ENCODE peak calls at places on chromosomes 2 and 18, in five cellular contexts. One of them, this sample, is unnamed.

GRCh38 chr18:78323453-78324230 is 656.0 kb upstream of the SALL3 start:
- DNase-seq in retina: peak
- DNase-seq in NCI-H1092 treated with DMSO at 0.1 percent for 48 hours: no peak
- DNase-seq in T-helper 9 cell: no peak
- DNase-seq in hepatic stellate cell: no peak
- DNase-seq in this sample: no peak

GRCh38 chr2:45178359-45178758 is 169.1 kb upstream of the SIX2 start:
- DNase-seq in retina: no peak
- DNase-seq in hepatic stellate cell: no peak
- DNase-seq in T-helper 9 cell: no peak
- DNase-seq in NCI-H1092 treated with DMSO at 0.1 percent for 48 hours: no peak
- DNase-seq in this sample: no peak

GRCh38 chr18:50280707-50281294 is 522 bp downstream of the MBD1 start:
- DNase-seq in retina: no peak
- DNase-seq in hepatic stellate cell: no peak
- DNase-seq in T-helper 9 cell: no peak
- DNase-seq in NCI-H1092 treated with DMSO at 0.1 percent for 48 hours: no peak
- DNase-seq in this sample: no peak

GRCh38 chr2:170670651-170671050 is 44.5 kb upstream of the SP5 start:
- DNase-seq in hepatic stellate cell: no peak
- DNase-seq in T-helper 9 cell: no peak
- DNase-seq in NCI-H1092 treated with DMSO at 0.1 percent for 48 hours: no peak
- DNase-seq in retina: no peak
- DNase-seq in this sample: no peak

GRCh38 chr2:188983427-188984101 is 9.4 kb downstream of the COL3A1 start:
- DNase-seq in NCI-H1092 treated with DMSO at 0.1 percent for 48 hours: peak
- DNase-seq in retina: no peak
- DNase-seq in hepatic stellate cell: no peak
- DNase-seq in T-helper 9 cell: no peak
- DNase-seq in this sample: no peak

GRCh38 chr2:190759749-190760213 is 110.9 kb downstream of the NAB1 start:
- DNase-seq in NCI-H1092 treated with DMSO at 0.1 percent for 48 hours: no peak
- DNase-seq in hepatic stellate cell: peak
- DNase-seq in T-helper 9 cell: no peak
- DNase-seq in retina: no peak
- DNase-seq in this sample: no peak

GRCh38 chr2:170314744-170315447 is 136.9 kb downstream of the MYO3B start:
- DNase-seq in hepatic stellate cell: no peak
- DNase-seq in NCI-H1092 treated with DMSO at 0.1 percent for 48 hours: no peak
- DNase-seq in T-helper 9 cell: no peak
- DNase-seq in retina: no peak
- DNase-seq in this sample: no peak

GRCh38 chr2:25966531-25967265 is 15.6 kb downstream of the KIF3C start:
- DNase-seq in retina: no peak
- DNase-seq in T-helper 9 cell: no peak
- DNase-seq in hepatic stellate cell: no peak
- DNase-seq in NCI-H1092 treated with DMSO at 0.1 percent for 48 hours: no peak
- DNase-seq in this sample: no peak

GRCh38 chr2:30108851-30109250 is 38.0 kb upstream of the YPEL5 start:
- DNase-seq in retina: no peak
- DNase-seq in NCI-H1092 treated with DMSO at 0.1 percent for 48 hours: no peak
- DNase-seq in T-helper 9 cell: no peak
- DNase-seq in hepatic stellate cell: no peak
- DNase-seq in this sample: no peak

GRCh38 chr2:67137699-67138098 is 259.4 kb upstream of the ETAA1 start:
- DNase-seq in hepatic stellate cell: no peak
- DNase-seq in NCI-H1092 treated with DMSO at 0.1 percent for 48 hours: peak
- DNase-seq in retina: no peak
- DNase-seq in T-helper 9 cell: no peak
- DNase-seq in this sample: no peak

GRCh38 chr2:48651127-48651526 is 33.5 kb downstream of the GTF2A1L start:
- DNase-seq in NCI-H1092 treated with DMSO at 0.1 percent for 48 hours: no peak
- DNase-seq in hepatic stellate cell: peak
- DNase-seq in T-helper 9 cell: no peak
- DNase-seq in retina: no peak
- DNase-seq in this sample: no peak

GRCh38 chr2:157691695-157692094 is 63.0 kb upstream of the ACVR1C start:
- DNase-seq in NCI-H1092 treated with DMSO at 0.1 percent for 48 hours: no peak
- DNase-seq in T-helper 9 cell: no peak
- DNase-seq in hepatic stellate cell: no peak
- DNase-seq in retina: no peak
- DNase-seq in this sample: no peak

GRCh38 chr2:40543381-40543780 is 91.5 kb upstream of the SLC8A1 start:
- DNase-seq in T-helper 9 cell: no peak
- DNase-seq in retina: no peak
- DNase-seq in NCI-H1092 treated with DMSO at 0.1 percent for 48 hours: no peak
- DNase-seq in hepatic stellate cell: no peak
- DNase-seq in this sample: no peak

GRCh38 chr18:45566025-45566740 is 49.1 kb upstream of the SLC14A2 start:
- DNase-seq in retina: no peak
- DNase-seq in hepatic stellate cell: no peak
- DNase-seq in T-helper 9 cell: no peak
- DNase-seq in NCI-H1092 treated with DMSO at 0.1 percent for 48 hours: no peak
- DNase-seq in this sample: no peak

GRCh38 chr2:223760838-223761502 is 76.4 kb downstream of the AP1S3 start:
- DNase-seq in NCI-H1092 treated with DMSO at 0.1 percent for 48 hours: no peak
- DNase-seq in hepatic stellate cell: peak
- DNase-seq in T-helper 9 cell: peak
- DNase-seq in retina: no peak
- DNase-seq in this sample: no peak

GRCh38 chr2:159617651-159618050 is 1.3 kb upstream of the BAZ2B start:
- DNase-seq in NCI-H1092 treated with DMSO at 0.1 percent for 48 hours: peak
- DNase-seq in retina: peak
- DNase-seq in T-helper 9 cell: no peak
- DNase-seq in hepatic stellate cell: no peak
- DNase-seq in this sample: no peak

GRCh38 chr2:240437861-240438809 is 2.7 kb downstream of the GPC1 start:
- DNase-seq in NCI-H1092 treated with DMSO at 0.1 percent for 48 hours: peak
- DNase-seq in T-helper 9 cell: peak
- DNase-seq in hepatic stellate cell: peak
- DNase-seq in retina: peak
- DNase-seq in this sample: peak

GRCh38 chr2:178208817-178209216 is 14.5 kb downstream of the OSBPL6 start:
- DNase-seq in T-helper 9 cell: no peak
- DNase-seq in hepatic stellate cell: no peak
- DNase-seq in NCI-H1092 treated with DMSO at 0.1 percent for 48 hours: no peak
- DNase-seq in retina: no peak
- DNase-seq in this sample: no peak

GRCh38 chr2:120817956-120818325 is 82.3 kb downstream of the GLI2 start:
- DNase-seq in T-helper 9 cell: no peak
- DNase-seq in retina: no peak
- DNase-seq in hepatic stellate cell: no peak
- DNase-seq in NCI-H1092 treated with DMSO at 0.1 percent for 48 hours: no peak
- DNase-seq in this sample: no peak

GRCh38 chr2:16685340-16685715 is 19.7 kb upstream of the CYRIA start:
- DNase-seq in T-helper 9 cell: no peak
- DNase-seq in retina: no peak
- DNase-seq in hepatic stellate cell: no peak
- DNase-seq in NCI-H1092 treated with DMSO at 0.1 percent for 48 hours: no peak
- DNase-seq in this sample: no peak

GRCh38 chr18:7196421-7196820 is 34.5 kb upstream of the LRRC30 start:
- DNase-seq in retina: no peak
- DNase-seq in T-helper 9 cell: no peak
- DNase-seq in hepatic stellate cell: no peak
- DNase-seq in NCI-H1092 treated with DMSO at 0.1 percent for 48 hours: no peak
- DNase-seq in this sample: no peak

GRCh38 chr2:105754011-105754410 is 9.3 kb downstream of the NCK2 start:
- DNase-seq in T-helper 9 cell: no peak
- DNase-seq in hepatic stellate cell: no peak
- DNase-seq in NCI-H1092 treated with DMSO at 0.1 percent for 48 hours: no peak
- DNase-seq in retina: no peak
- DNase-seq in this sample: peak

GRCh38 chr2:228819701-228820100 is 451.4 kb downstream of the PID1 start:
- DNase-seq in T-helper 9 cell: no peak
- DNase-seq in NCI-H1092 treated with DMSO at 0.1 percent for 48 hours: no peak
- DNase-seq in hepatic stellate cell: no peak
- DNase-seq in retina: no peak
- DNase-seq in this sample: no peak

GRCh38 chr2:46315103-46315890 is 18.1 kb downstream of the EPAS1 start:
- DNase-seq in hepatic stellate cell: peak
- DNase-seq in T-helper 9 cell: no peak
- DNase-seq in retina: no peak
- DNase-seq in NCI-H1092 treated with DMSO at 0.1 percent for 48 hours: no peak
- DNase-seq in this sample: no peak